ENCODE peak calls at places on chromosome 1, in ten cellular contexts. O is fibroblast of lung, P is PC-9, Q is cardiac muscle cell, M is body of pancreas, I is BJ, G is heart right ventricle, X is heart left ventricle, A is astrocyte, S is BE2C. V is an unnamed sample.

GRCh38 chr1:89125571-89126233 is at the start of gene GBP2:
- DNase-seq in O (peak; percentile 85), P (peak; percentile 90), Q (no peak), M (no peak), I (peak; percentile 51), G (no peak), X (no peak), A (peak; percentile 83), S (no peak), V (no peak)

GRCh38 chr1:76090284-76091180 is 16.0 kb downstream of the ST6GALNAC3 start:
- DNase-seq in O (peak; percentile 48), P (no peak), Q (no peak), M (no peak), I (no peak), G (no peak), X (no peak), A (peak; percentile 33), S (no peak), V (no peak)

GRCh38 chr1:109787845-109788605 is 24.3 kb upstream of the EPS8L3 start:
- DNase-seq in O (no peak), P (no peak), Q (peak; percentile 77), M (no peak), I (no peak), G (no peak), X (no peak), A (no peak), S (no peak), V (peak; percentile 71)

GRCh38 chr1:7207875-7208646 is 422.8 kb downstream of the CAMTA1 start:
- DNase-seq in O (peak; percentile 69), P (no peak), Q (peak; percentile 81), M (peak; percentile 37), I (no peak), G (peak; percentile 42), X (peak; percentile 31), A (peak; percentile 50), S (peak; percentile 73), V (no peak)

GRCh38 chr1:92482665-92483441 is 3.9 kb downstream of the GFI1 start:
- DNase-seq in O (no peak), P (no peak), Q (peak; percentile 15), M (no peak), I (no peak), G (no peak), X (peak; percentile 28), A (no peak), S (no peak), V (no peak)

GRCh38 chr1:8731162-8731561 is 86.3 kb downstream of the RERE start:
- DNase-seq in O (no peak), P (no peak), Q (no peak), M (no peak), I (no peak), G (no peak), X (no peak), A (no peak), S (no peak), V (no peak)

GRCh38 chr1:113012149-113012548 is 56.2 kb upstream of the SLC16A1 start:
- DNase-seq in O (no peak), P (peak; percentile 44), Q (no peak), M (no peak), I (no peak), G (no peak), X (no peak), A (no peak), S (no peak), V (no peak)

GRCh38 chr1:212256404-212256803 is 28.8 kb upstream of the PPP2R5A start:
- DNase-seq in O (no peak), P (no peak), Q (no peak), M (no peak), I (no peak), G (no peak), X (no peak), A (no peak), S (no peak), V (no peak)

GRCh38 chr1:168474322-168474721 is 69.5 kb downstream of the XCL2 start:
- DNase-seq in O (no peak), P (no peak), Q (no peak), M (no peak), I (no peak), G (no peak), X (no peak), A (no peak), S (no peak), V (no peak)

GRCh38 chr1:121519042-121519755 is 334.4 kb downstream of the SRGAP2C start:
- DNase-seq in O (peak; percentile 8), P (peak; percentile 57), Q (peak; percentile 76), M (peak; percentile 49), I (no peak), G (peak; percentile 23), X (peak; percentile 43), A (no peak), S (peak; percentile 18), V (peak; percentile 83)

GRCh38 chr1:34267326-34267725 is 90.6 kb downstream of the C1orf94 start:
- DNase-seq in O (peak; percentile 33), P (no peak), Q (no peak), M (no peak), I (no peak), G (no peak), X (no peak), A (peak; percentile 11), S (no peak), V (no peak)

GRCh38 chr1:1001631-1002300 is 1.9 kb upstream of the HES4 start:
- DNase-seq in O (peak; percentile 53), P (peak; percentile 60), Q (peak; percentile 84), M (peak; percentile 80), I (no peak), G (peak; percentile 83), X (peak; percentile 88), A (no peak), S (peak; percentile 74), V (peak; percentile 79)

GRCh38 chr1:84598418-84598817 is 24.2 kb upstream of the CTBS start:
- DNase-seq in O (peak; percentile 81), P (no peak), Q (no peak), M (no peak), I (no peak), G (no peak), X (no peak), A (peak; percentile 80), S (no peak), V (no peak)

GRCh38 chr1:50447961-50448360 is 24.7 kb upstream of the DMRTA2 start:
- DNase-seq in O (no peak), P (no peak), Q (no peak), M (no peak), I (no peak), G (no peak), X (no peak), A (no peak), S (no peak), V (no peak)

GRCh38 chr1:182066934-182067333 is 5.4 kb upstream of the ZNF648 start:
- DNase-seq in O (no peak), P (no peak), Q (no peak), M (no peak), I (no peak), G (no peak), X (no peak), A (no peak), S (no peak), V (no peak)
- H3K27me3 ChIP-seq in O (no peaks in the 10 kb centered on the region), P (peaks cover 38% of the 10 kb centered on the region), Q (peaks cover 39% of the 10 kb centered on the region), M (no peaks in the 10 kb centered on the region), I (no peaks in the 10 kb centered on the region), G (peaks cover 3% of the 10 kb centered on the region), X (peaks cover 12% of the 10 kb centered on the region), A (no peaks in the 10 kb centered on the region), S (no peaks in the 10 kb centered on the region), V (no peaks in the 10 kb centered on the region)

DNA sequence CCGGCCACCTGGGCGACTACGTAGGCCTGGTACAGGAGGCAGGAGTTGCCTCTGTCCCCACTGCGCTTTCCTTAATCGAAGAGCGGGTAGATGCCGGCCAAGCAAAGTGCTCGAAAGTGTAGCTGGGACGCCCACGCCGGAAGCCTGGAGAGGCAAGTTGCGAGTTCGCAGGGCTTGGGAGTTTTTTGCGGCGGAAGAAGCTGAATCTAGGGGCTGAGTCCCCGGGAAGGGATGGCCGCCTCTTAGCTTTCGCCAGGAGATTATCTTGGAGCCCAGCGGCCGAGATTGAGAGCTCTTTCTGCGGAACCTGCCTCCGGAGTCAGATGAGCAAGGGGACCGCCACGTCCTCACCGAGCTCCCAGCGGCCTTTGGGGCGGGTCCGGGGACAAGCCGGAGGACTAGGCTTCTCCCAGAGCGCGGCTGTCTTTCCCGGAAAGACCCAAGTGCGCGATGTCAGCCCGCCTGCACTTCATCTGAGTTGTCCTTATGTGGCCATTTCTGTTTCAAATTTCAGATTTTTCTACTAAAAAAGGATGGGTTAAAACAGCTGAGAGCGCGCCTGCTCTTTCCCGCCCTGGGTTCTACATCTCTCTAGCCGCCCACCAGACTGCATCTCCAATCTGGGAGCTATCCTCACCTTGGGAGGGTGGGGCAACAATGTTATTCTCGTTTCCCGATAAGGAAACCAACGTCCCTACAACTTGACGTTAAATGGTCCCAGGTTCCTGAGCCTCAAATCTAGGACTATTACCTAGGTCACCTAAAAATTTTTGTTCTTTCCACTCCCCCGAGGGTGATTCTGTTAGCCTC is 12.4 kb upstream of the TBX15 start:
- DNase-seq in O (no peak), P (no peak), Q (no peak), M (no peak), I (no peak), G (no peak), X (no peak), A (no peak), S (no peak), V (no peak)
- H3K4me3 ChIP-seq in O (no peak overlapping the region), P (peak overlapping the region; percentile 40), Q (peak overlapping the region; percentile 11), M (no peak overlapping the region), I (no peak overlapping the region), G (peak overlapping the region; percentile 46), X (peak overlapping the region; percentile 46), A (peak overlapping the region; percentile 33), S (no peak overlapping the region), V (no peak overlapping the region)

DNA sequence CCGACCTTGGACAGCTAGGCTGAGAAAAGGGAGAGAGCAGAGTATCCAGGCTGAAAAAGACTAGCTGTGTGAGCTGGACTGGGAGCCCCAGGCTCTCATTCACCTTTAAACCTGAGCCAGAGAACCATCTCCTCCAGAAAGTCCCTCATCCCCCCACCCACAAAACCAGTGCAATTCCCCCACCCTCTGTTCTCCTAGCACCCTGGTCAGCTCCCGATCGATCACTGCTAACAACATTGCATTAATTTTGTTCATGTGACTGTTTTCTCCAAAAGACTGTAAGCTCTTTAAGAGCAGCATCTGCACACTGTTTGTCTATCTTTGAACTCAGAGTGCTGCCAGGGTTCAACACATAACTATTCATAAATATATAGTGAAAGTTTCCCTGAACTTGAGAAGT is 67.1 kb upstream of the NFASC start:
- DNase-seq in O (no peak), P (no peak), Q (no peak), M (no peak), I (no peak), G (no peak), X (no peak), A (no peak), S (no peak), V (no peak)
- H3K27me3 ChIP-seq in O (peaks cover 6% of the 10 kb centered on the region), P (peaks cover 11% of the 10 kb centered on the region), Q (peaks cover 26% of the 10 kb centered on the region), M (no peaks in the 10 kb centered on the region), I (peaks cover 19% of the 10 kb centered on the region), G (no peaks in the 10 kb centered on the region), X (peaks cover 5% of the 10 kb centered on the region), A (peaks cover 22% of the 10 kb centered on the region), S (no peaks in the 10 kb centered on the region), V (no peaks in the 10 kb centered on the region)

DNA sequence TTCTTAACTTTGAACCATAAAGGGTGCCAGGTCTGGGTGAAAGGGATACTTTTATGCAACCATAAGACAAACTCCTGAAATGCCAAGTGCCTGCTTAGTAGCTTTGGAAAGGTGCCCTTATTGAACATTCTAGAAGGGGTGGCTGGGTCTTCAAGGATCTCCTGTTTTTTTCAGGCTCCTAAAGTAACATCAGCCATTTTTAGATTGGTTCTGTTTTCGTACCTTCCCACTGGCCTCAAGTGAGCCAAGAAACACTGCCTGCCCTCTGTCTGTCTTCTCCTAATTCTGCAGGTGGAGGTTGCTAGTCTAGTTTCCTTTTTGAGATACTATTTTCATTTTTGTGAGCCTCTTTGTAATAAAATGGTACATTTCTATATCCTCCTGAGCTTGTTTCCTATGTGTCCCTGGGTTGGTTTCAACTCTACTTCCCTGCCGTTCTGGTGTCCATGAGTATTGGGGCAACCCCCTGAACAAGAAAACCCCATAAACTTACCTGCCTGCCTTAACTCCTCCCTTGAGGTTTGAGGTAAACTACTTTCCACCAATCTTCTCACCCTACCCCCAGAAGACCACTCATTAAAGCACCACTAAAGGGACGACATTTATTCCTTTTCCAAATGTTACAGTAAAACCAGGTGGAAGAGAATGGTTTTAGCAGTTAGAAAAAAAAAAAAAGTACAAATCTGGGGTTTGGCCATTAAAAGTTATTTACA is 2.6 kb downstream of the MARCKSL1 start:
- DNase-seq in O (no peak), P (peak; percentile 32), Q (no peak), M (no peak), I (no peak), G (no peak), X (no peak), A (no peak), S (no peak), V (no peak)
- H3K4me3 ChIP-seq in O (no peak overlapping the region), P (no peak overlapping the region), Q (no peak overlapping the region), M (no peak overlapping the region), I (no peak overlapping the region), G (no peak overlapping the region), X (no peak overlapping the region), A (no peak overlapping the region), S (no peak overlapping the region), V (no peak overlapping the region)